ENCODE peak calls at places on chromosomes 12 and 14, in ten cellular contexts. H is mammary epithelial cell; Z is fibroblast of lung; X is choroid plexus epithelial cell; Q is body of pancreas; W is lung; U is astrocyte of the spinal cord; D is GM12864; G is CD4-positive, alpha-beta T cell; L is glutamatergic neuron. B is an unnamed sample.

GRCh38 chr14:51337520-51337919 is 97.5 kb downstream of the TMX1 start:
- DNase-seq in Z (no peak), L (no peak), D (no peak), G (no peak), U (no peak), X (no peak), W (no peak), Q (no peak), H (peak; percentile 92), B (no peak)

GRCh38 chr12:117140397-117141096 is 41.3 kb upstream of the TESC start:
- DNase-seq in Z (no peak), X (no peak), L (no peak), U (no peak), Q (peak; percentile 46), H (no peak), G (no peak), W (peak; percentile 58), D (no peak), B (no peak)

GRCh38 chr12:108826115-108826806 is 31.1 kb downstream of the SSH1 start:
- DNase-seq in H (no peak), U (peak; percentile 99), X (peak; percentile 99), Z (peak; percentile 95), G (no peak), D (no peak), Q (no peak), L (no peak), W (no peak), B (no peak)

GRCh38 chr12:57796996-57797395 is 14.4 kb downstream of the TSFM start:
- DNase-seq in G (no peak), U (no peak), W (no peak), X (no peak), Z (no peak), L (no peak), H (no peak), D (no peak), Q (no peak), B (no peak)

GRCh38 chr12:53722450-53723041 is 4.7 kb downstream of the CALCOCO1 start:
- DNase-seq in X (peak; percentile 83), G (no peak), H (no peak), D (peak; percentile 58), U (no peak), Q (no peak), W (no peak), Z (peak; percentile 66), L (no peak), B (no peak)

GRCh38 chr12:92899388-92900001 is 29.6 kb downstream of the EEA1 start:
- DNase-seq in D (no peak), X (peak; percentile 98), Q (peak; percentile 37), Z (peak; percentile 98), W (peak; percentile 69), G (no peak), H (peak; percentile 95), U (peak; percentile 97), L (no peak), B (no peak)

GRCh38 chr12:64180951-64181350 is 41.1 kb downstream of the KICS2 start:
- DNase-seq in U (peak; percentile 65), D (no peak), L (no peak), Z (peak; percentile 71), Q (no peak), W (no peak), H (peak; percentile 17), X (peak; percentile 61), G (no peak), B (no peak)

GRCh38 chr14:102605026-102605425 is 12.6 kb downstream of the RCOR1 start:
- DNase-seq in W (peak; percentile 37), Q (no peak), L (no peak), X (peak; percentile 28), Z (no peak), U (no peak), G (no peak), D (no peak), H (peak; percentile 86), B (no peak)

GRCh38 chr14:65703996-65704395 is 291.5 kb downstream of the FUT8 start:
- DNase-seq in G (no peak), U (peak; percentile 5), D (no peak), W (no peak), Z (peak; percentile 44), Q (no peak), L (no peak), X (peak; percentile 4), H (no peak), B (no peak)

GRCh38 chr12:58639323-58639934 is 280.9 kb downstream of the LRIG3 start:
- DNase-seq in D (no peak), L (no peak), G (no peak), Z (peak; percentile 72), H (no peak), X (peak; percentile 14), W (no peak), Q (no peak), U (no peak), B (no peak)

GRCh38 chr12:49889361-49890095 is 14.2 kb downstream of the FAIM2 start:
- DNase-seq in U (no peak), H (no peak), G (no peak), W (no peak), Z (no peak), D (no peak), Q (no peak), X (no peak), L (no peak), B (no peak)

GRCh38 chr12:115791331-115791730 is 486.2 kb downstream of the MED13L start:
- DNase-seq in L (no peak), Q (no peak), D (no peak), U (no peak), H (no peak), W (no peak), Z (no peak), X (no peak), G (no peak), B (no peak)

GRCh38 chr14:104913413-104913812 is 11.3 kb upstream of the PLD4 start:
- DNase-seq in G (no peak), Q (no peak), L (no peak), H (no peak), W (no peak), Z (no peak), X (no peak), D (no peak), U (no peak), B (no peak)

GRCh38 chr12:1793426-1794210 is 26.7 kb upstream of the LRTM2 start:
- DNase-seq in G (no peak), H (no peak), W (peak; percentile 25), L (no peak), Z (no peak), X (no peak), U (no peak), Q (no peak), D (no peak), B (no peak)

GRCh38 chr12:59408431-59408830 is 187.4 kb upstream of the SLC16A7 start:
- DNase-seq in L (no peak), W (no peak), G (no peak), X (peak; percentile 4), D (no peak), H (peak; percentile 51), U (peak; percentile 2), Z (no peak), Q (no peak), B (no peak)

GRCh38 chr14:64610049-64610746 is 60.4 kb downstream of the PPP1R36 start:
- DNase-seq in H (no peak), X (no peak), D (no peak), L (no peak), W (no peak), G (no peak), Z (no peak), U (no peak), Q (no peak), B (no peak)

GRCh38 chr12:89733579-89734201 is 25.1 kb upstream of the ATP2B1 start:
- DNase-seq in U (peak; percentile 95), Q (no peak), G (no peak), W (no peak), Z (peak; percentile 98), D (no peak), L (no peak), X (peak; percentile 93), H (peak; percentile 96), B (no peak)

GRCh38 chr12:122726056-122726558 is 4.5 kb downstream of the HCAR1 start:
- DNase-seq in X (peak; percentile 61), D (no peak), H (peak; percentile 92), U (peak; percentile 18), L (no peak), Q (no peak), G (no peak), W (no peak), Z (no peak), B (no peak)

DNA sequence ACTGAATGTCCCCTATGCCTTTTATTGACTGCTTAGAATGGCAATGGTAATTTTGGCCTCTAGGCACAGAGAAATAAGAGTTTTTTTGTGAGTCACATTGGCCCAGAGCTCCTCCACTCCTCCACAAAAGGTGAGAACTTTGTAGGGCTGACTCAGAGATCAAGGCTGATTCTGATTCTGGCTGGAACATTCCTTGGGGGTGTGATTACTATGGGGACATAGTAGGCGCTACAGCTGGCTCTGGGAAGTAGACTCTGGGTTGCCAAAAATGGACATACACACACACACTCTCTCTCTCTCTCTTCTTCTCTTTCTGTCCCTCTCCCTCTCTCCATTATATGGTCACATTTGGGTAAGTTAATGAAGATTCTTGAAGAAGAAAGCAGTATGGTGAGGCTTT is 174.6 kb upstream of the DDHD1 start:
- DNase-seq in X (peak; percentile 74), Q (no peak), W (no peak), H (peak; percentile 93), L (no peak), D (no peak), Z (peak; percentile 81), U (peak; percentile 67), G (no peak), B (no peak)
- TF ChIP-seq CTCF in X (peak; percentile 4), Q (no peak), W (no peak), H (no peak), L (no peak), D (no peak), Z (peak; percentile 5), U (no peak), G (no peak), B (no peak)

DNA sequence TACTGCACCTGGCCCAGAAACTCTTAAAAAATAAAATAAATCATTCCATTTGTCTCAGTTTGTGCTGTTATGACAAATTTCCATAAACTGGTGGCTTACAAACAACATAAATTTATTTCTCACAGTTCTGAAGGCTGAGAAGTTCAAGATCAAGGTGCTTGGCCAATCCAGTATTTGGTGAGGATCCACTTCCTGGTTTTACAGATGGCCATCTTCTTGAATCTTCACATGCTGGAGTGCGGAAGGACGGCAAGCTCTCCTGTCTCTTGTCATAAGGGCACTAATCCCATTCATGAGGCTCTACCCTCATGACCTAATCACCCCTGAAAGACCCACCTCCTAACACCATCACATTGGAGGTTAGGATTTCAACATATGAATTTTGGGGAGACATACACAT is 29.9 kb upstream of the MYBPC1 start:
- DNase-seq in D (no peak), Q (no peak), X (peak; percentile 20), Z (no peak), W (no peak), H (no peak), L (no peak), U (no peak), G (no peak), B (no peak)
- TF ChIP-seq CTCF in D (no peak), Q (no peak), X (no peak), Z (no peak), W (no peak), H (no peak), L (no peak), U (no peak), G (no peak), B (no peak)

GRCh38 chr12:40224439-40225291 is at the start of gene LRRK2:
- DNase-seq in Q (peak; percentile 78), X (peak; percentile 60), D (no peak), L (peak; percentile 42), U (peak; percentile 66), H (peak; percentile 30), W (peak; percentile 85), Z (peak; percentile 65), G (peak; percentile 5), B (peak; percentile 51)
- TF ChIP-seq CTCF in Q (peak; percentile 7), X (no peak), D (no peak), L (no peak), U (peak; percentile 3), H (no peak), W (no peak), Z (peak; percentile 2), G (no peak), B (peak; percentile 34)

GRCh38 chr12:752673-753400 is 458 bp downstream of the WNK1 start:
- DNase-seq in U (peak; percentile 48), D (no peak), L (peak; percentile 77), H (peak; percentile 53), Z (peak; percentile 48), Q (peak; percentile 66), G (peak; percentile 18), X (peak; percentile 38), W (peak; percentile 54), B (peak; percentile 55)
- TF ChIP-seq CTCF in U (no peak), D (peak; percentile 18), L (peak; percentile 41), H (no peak), Z (no peak), Q (peak; percentile 42), G (no peak), X (no peak), W (no peak), B (peak; percentile 47)

B was measured in neural crest cell.